ENCODE peak calls at places on chromosomes 7 and 10, in six cellular contexts. J is OCI-LY7, P is HCT116, D is MM.1S, C is neural progenitor cell, S is GM23248. A is an unnamed sample.

GRCh38 chr10:69901623-69902505 is 100.2 kb downstream of the COL13A1 start:
- DNase-seq in J (peak; percentile 26), P (peak; percentile 28), D (no peak), C (peak; percentile 79), S (peak; percentile 76), A (peak; percentile 78)

GRCh38 chr7:42566981-42567510 is 330.0 kb upstream of the GLI3 start:
- DNase-seq in J (no peak), P (no peak), D (no peak), C (no peak), S (peak; percentile 61), A (peak; percentile 68)

GRCh38 chr7:108452707-108453106 is 3.5 kb downstream of the NRCAM start:
- DNase-seq in J (peak; percentile 45), P (peak; percentile 21), D (peak; percentile 32), C (peak; percentile 57), S (peak; percentile 58), A (peak; percentile 28)

GRCh38 chr7:30285531-30286284 is 1.3 kb downstream of the ZNRF2 start:
- DNase-seq in J (peak; percentile 79), P (no peak), D (peak; percentile 88), C (peak; percentile 53), S (peak; percentile 70), A (peak; percentile 56)

GRCh38 chr7:128812514-128813168 is 17.6 kb upstream of the FLNC start:
- DNase-seq in J (no peak), P (no peak), D (peak; percentile 93), C (peak; percentile 36), S (no peak), A (no peak)

GRCh38 chr7:132292803-132293202 is 283.5 kb downstream of the PLXNA4 start:
- DNase-seq in J (no peak), P (no peak), D (no peak), C (no peak), S (no peak), A (peak; percentile 41)

GRCh38 chr7:90474284-90475210 is 5.1 kb downstream of the PTTG1IP2 start:
- DNase-seq in J (no peak), P (peak; percentile 8), D (no peak), C (no peak), S (peak; percentile 92), A (peak; percentile 86)

GRCh38 chr7:116728413-116728812 is 56.4 kb downstream of the MET start:
- DNase-seq in J (no peak), P (no peak), D (peak; percentile 44), C (no peak), S (no peak), A (no peak)

GRCh38 chr10:91883549-91884542 is 25.4 kb downstream of the FGFBP3 start:
- DNase-seq in J (no peak), P (no peak), D (no peak), C (peak; percentile 81), S (peak; percentile 75), A (no peak)

DNA sequence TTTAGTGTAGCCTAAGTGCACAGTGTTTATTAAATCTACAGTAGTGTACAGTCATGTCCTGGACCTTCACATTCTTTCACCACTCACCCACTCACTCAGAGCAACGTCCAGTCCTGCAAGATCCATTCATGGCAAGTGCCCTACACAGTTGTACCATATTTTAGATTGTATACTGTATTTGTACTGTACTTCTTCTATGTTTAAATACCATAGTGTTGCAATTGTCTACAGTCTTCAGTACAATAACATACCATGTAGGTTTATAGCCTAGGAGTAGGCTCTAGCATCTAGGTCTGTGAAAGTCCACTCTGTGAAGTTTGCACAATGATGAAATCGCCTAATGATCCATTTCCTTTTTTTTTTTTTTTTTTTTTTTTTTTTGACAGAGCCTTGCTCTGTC is 12.0 kb downstream of the EEPD1 start:
- DNase-seq in J (no peak), P (no peak), D (no peak), C (no peak), S (peak; percentile 78), A (no peak)
- H3K4me1 ChIP-seq in J (no peaks in the 10 kb centered on the region), P (peaks cover 9% of the 10 kb centered on the region), D (no peaks in the 10 kb centered on the region), C (no peaks in the 10 kb centered on the region), S (peaks cover 12% of the 10 kb centered on the region), A (peaks cover 36% of the 10 kb centered on the region)

DNA sequence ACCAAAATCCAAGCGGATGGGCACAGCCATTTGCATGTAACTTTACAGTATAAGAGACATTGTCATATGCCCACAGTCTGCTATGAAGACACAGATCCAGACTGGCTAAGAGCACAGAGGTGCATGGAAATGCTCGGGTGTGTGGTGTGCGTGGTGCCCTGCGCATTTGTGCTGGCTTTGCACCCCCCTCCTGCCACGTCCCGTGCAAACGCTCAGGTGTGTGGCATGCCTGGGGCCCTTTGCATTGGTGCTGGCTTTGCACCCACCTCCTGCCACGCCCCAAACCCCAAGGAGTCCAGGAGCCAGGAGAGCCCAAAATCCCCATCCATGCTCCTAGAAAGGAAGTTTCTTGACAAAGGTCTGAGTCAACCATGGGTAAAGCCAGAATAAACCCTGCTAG is 306.2 kb downstream of the PTPRN2 start:
- DNase-seq in J (no peak), P (no peak), D (no peak), C (no peak), S (no peak), A (no peak)
- TF ChIP-seq EZH2phosphoT487 in J (no peak), P (no peak), D (no peak), C (no peak), S (no peak), A (no peak)

DNA sequence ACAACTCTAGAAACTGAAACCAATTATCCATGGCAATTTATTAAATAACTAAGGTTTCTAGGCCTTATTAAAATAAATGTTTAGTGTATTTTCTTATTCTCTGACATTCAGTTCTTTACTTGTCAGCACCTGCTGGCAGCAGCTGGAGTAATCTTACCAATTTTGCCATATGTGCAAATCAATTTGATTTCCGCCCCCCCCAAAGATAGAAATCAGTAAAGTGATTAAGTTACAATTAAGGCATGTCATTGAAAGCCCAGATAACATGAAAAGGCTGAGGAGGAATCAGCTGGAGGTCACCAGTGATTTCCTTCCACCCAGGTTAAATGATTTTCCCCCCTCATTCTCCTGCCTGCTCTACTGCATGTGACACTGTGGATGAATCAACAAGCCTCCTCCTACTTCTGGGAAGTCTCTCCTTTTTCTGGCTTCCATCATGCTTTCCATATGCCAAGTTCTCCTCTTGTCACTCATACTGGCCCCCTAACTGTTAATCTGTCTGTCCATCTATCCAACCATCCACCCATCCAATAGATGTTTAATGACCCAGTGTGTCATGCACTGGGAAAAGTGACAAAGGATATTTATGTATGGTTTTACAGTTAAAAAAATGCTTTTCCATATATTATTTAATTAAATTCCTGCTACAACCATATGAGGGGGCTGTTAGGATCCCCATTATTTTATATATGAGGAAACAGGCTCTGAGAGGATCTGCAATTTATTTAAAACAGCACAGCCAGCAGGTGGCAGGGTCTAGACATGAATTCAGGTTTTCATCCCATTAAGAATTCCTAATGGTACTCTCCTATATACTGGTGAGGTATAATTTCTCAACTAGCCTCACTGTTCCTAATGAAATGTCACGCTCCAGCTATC is 116.5 kb downstream of the ATXN7L1 start:
- DNase-seq in J (peak; percentile 33), P (peak; percentile 45), D (peak; percentile 56), C (peak; percentile 57), S (peak; percentile 78), A (peak; percentile 85)
- H3K27ac ChIP-seq in J (no peak overlapping the region), P (no peak overlapping the region), D (no peak overlapping the region), C (no peak overlapping the region), S (peak overlapping the region; percentile 28), A (no peak overlapping the region)

DNA sequence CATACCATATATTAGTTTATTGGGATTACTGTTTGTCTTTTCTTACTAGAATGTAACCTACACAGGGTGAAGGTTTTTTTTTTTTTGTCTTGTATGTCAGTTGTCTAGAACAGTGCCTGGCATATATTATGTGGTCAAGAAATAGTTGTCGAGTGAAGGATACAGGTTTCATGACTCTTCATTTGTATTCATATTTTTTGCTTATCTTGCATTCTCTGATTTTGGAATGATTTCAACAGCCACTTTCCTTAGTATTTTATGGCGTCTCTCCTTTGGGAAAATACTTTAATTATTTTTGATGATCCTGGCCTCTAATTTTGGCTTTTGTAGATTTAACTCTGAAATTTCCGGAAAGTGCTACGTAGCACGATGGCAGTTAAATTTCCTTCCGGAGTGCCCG is 12.4 kb downstream of the RBM33 start:
- DNase-seq in J (no peak), P (no peak), D (no peak), C (no peak), S (no peak), A (no peak)
- H3K4me1 ChIP-seq in J (peaks cover 74% of the 10 kb centered on the region), P (peaks cover 12% of the 10 kb centered on the region), D (no peaks in the 10 kb centered on the region), C (no peaks in the 10 kb centered on the region), S (peaks cover 17% of the 10 kb centered on the region), A (peaks cover 14% of the 10 kb centered on the region)

GRCh38 chr7:157529768-157530560 is 193.2 kb downstream of the DNAJB6 start:
- DNase-seq in J (no peak), P (no peak), D (no peak), C (no peak), S (no peak), A (no peak)

GRCh38 chr7:157526604-157527003 is 189.8 kb downstream of the DNAJB6 start:
- DNase-seq in J (no peak), P (no peak), D (no peak), C (no peak), S (no peak), A (no peak)

GRCh38 chr7:157527686-157528085 is 190.9 kb downstream of the DNAJB6 start:
- DNase-seq in J (no peak), P (no peak), D (no peak), C (no peak), S (no peak), A (no peak)

GRCh38 chr7:157527235-157527634 is 190.4 kb downstream of the DNAJB6 start:
- DNase-seq in J (no peak), P (no peak), D (no peak), C (no peak), S (no peak), A (no peak)

DNA sequence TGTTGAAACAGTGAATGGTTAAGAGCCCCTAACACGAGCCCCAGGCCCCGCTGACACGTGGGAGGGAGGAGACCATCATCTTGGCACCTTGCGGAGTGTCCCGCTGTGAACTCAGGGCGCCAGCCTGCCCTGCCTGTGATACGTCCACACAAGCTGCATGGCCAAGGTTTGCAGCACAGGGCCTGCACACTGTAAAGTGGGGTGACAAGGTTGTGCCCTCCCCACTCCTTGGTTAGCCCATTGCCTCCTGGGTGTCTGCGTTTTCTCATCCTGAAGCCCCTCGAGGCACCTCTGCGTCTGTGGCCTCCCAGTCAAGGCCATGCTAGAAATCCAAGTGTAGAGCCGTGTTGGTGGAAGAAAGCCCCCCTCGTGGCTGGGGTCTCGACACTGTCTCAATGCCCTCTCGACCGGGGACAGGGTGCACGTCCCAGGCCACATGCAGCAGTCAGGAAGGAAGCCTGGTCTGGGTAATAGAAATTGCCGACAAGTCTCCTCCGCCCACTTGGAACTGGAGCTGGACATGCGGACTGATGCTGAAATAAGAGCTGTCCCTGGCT is 192.1 kb downstream of the DNAJB6 start:
- DNase-seq in J (no peak), P (no peak), D (no peak), C (no peak), S (no peak), A (no peak)
- TF ChIP-seq EZH2phosphoT487 in J (no peak), P (no peak), D (no peak), C (no peak), S (no peak), A (no peak)

DNA sequence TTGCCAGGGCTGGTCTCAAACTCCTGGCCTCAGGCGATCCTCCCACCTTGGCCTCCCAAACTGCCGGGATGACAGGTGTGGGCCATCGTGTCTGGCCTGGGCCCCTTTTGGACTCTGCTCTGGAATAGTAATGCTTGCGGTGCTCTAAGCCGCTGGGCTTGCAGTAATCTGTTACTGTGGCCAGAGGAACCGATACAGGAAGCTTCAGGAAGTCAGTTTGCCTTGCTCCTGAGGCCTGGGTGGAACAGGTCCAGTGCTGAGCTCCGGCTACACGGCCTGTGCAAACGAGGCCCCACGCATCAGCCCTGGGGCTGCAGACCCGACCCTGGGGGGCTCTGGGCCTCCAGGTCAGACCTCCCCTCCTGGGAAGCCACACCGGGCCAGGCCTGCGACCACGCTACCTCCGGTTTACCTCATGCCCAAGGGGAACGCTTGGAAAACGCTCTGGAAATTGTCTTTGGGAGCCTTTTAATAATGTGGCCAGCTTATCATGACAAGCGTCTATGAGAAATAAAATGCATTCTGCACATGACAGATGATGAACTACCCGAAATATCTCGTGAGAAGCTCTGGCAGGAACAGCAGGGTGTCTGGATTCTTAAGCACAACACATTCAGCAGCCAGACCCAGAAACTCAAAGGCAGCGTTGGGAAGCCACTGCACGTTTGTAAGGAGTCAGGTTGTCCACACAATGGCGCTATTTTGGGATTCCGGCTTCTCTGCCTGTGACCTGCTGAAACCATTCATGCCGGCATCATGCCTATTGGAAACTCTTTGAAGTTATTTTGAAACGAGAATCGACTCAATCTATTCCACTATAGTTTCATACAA is 10.1 kb upstream of the ADAP1 start:
- DNase-seq in J (peak; percentile 43), P (no peak), D (peak; percentile 56), C (peak; percentile 82), S (peak; percentile 81), A (peak; percentile 49)
- H3K27ac ChIP-seq in J (peak overlapping the region; percentile 46), P (no peak overlapping the region), D (peak overlapping the region; percentile 91), C (no peak overlapping the region), S (no peak overlapping the region), A (no peak overlapping the region)